ENCODE peak calls at places on chromosomes 7 and 10, in five cellular contexts. Y is neuronal stem cell, U is H9, M is IMR-90, H is H1. Q is an unnamed sample.

GRCh38 chr7:64630496-64630895 is 35.4 kb upstream of the ZNF107 start:
- DNase-seq in Y (no peak), U (no peak), M (peak; percentile 15), H (no peak), Q (peak; percentile 7)

GRCh38 chr10:110446954-110447608 is 50.6 kb upstream of the DUSP5 start:
- DNase-seq in Y (no peak), U (no peak), M (peak; percentile 95), H (no peak), Q (peak; percentile 58)

GRCh38 chr10:11642558-11642957 is 31.1 kb upstream of the USP6NL start:
- DNase-seq in Y (no peak), U (no peak), M (no peak), H (no peak), Q (no peak)

GRCh38 chr7:97019710-97020109 is 4.9 kb downstream of the DLX5 start:
- DNase-seq in Y (peak; percentile 8), U (no peak), M (no peak), H (no peak), Q (no peak)

GRCh38 chr10:132684164-132684891 is 101.6 kb downstream of the NKX6-2 start:
- DNase-seq in Y (no peak), U (peak; percentile 18), M (peak; percentile 70), H (no peak), Q (no peak)

GRCh38 chr7:116610210-116610609 is 61.8 kb upstream of the MET start:
- DNase-seq in Y (no peak), U (no peak), M (peak; percentile 41), H (no peak), Q (no peak)

GRCh38 chr7:8566016-8566415 is 132.6 kb downstream of the NXPH1 start:
- DNase-seq in Y (no peak), U (no peak), M (no peak), H (no peak), Q (no peak)

GRCh38 chr10:33715303-33715702 is 380.8 kb upstream of the NRP1 start:
- DNase-seq in Y (no peak), U (no peak), M (no peak), H (no peak), Q (no peak)

DNA sequence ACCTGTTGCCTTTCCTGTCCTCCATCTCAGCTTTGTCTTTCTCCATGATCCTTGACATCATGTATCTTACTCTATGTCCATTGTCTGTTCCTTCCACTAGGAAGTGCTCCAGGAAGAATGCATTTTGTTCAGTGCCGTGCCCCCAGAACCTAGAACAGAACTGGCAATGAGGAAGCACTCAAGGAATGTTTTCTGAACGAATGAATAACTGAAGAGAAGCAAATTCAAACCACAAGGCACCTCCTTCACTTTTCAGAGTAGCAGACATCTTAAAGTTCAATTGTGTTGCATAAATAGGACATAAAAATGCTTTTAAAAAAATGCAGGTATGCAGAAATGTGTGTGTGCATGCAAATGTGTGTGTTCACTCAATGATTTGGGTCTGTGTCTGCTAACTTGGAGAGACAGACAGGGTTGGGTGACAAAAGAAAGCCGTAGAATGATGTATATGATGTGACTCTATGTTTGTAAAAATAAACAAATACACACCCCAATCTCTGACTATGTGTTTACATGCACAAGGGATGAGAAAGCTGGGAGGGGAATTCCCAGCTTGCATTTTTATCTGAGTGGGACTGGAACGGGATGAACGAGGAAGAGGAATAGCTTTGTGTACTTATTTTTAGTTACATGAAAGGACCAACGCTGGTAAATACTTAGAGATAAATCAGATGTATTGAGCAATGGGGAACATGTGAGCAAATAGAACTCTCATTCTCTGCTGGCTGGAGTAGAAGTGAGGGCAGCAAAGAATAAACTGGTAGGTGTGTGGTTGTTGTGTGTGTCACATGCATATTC is 237.7 kb downstream of the FANK1 start:
- DNase-seq in Y (no peak), U (no peak), M (peak; percentile 93), H (no peak), Q (no peak)
- H2AK5ac ChIP-seq in Y (no peak overlapping the region), U (no peak overlapping the region), M (peak overlapping the region; percentile 78), H (no peak overlapping the region), Q (peak overlapping the region; percentile 66)

DNA sequence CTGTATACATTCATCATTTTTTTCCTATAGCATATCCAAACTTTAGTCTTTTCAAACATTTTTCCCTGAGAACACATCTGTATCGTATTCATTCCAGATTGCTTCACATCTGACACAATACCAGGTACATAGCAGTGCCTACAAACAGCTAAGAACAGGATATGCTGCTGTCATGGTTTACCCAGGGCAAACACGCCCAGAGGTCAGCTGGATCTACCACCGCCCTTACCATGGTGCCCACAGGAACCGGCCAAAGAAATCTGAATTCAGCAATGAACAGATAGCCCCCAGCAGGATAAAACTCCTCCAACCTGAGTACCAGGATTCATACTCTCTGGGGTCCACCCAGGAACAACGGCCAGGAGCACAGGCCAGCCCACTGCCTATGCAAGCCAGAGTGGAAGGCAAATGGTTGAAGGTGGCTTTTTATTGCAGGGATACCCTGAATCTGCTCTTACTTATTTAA is 43.0 kb downstream of the TNS3 start:
- DNase-seq in Y (no peak), U (no peak), M (no peak), H (no peak), Q (no peak)
- H2AK5ac ChIP-seq in Y (no peak overlapping the region), U (no peak overlapping the region), M (peak overlapping the region; percentile 41), H (no peak overlapping the region), Q (no peak overlapping the region)

GRCh38 chr10:100579691-100580090 is 43.9 kb downstream of the HIF1AN start:
- DNase-seq in Y (no peak), U (no peak), M (no peak), H (no peak), Q (no peak)
- H2AK5ac ChIP-seq in Y (no peak overlapping the region), U (no peak overlapping the region), M (no peak overlapping the region), H (no peak overlapping the region), Q (no peak overlapping the region)

GRCh38 chr7:3961857-3962503 is 660.9 kb downstream of the SDK1 start:
- DNase-seq in Y (no peak), U (no peak), M (no peak), H (no peak), Q (no peak)

GRCh38 chr7:3960045-3960772 is 659.2 kb downstream of the SDK1 start:
- DNase-seq in Y (no peak), U (no peak), M (no peak), H (no peak), Q (no peak)

GRCh38 chr7:3957735-3958491 is 656.9 kb downstream of the SDK1 start:
- DNase-seq in Y (no peak), U (no peak), M (no peak), H (no peak), Q (no peak)

GRCh38 chr7:3956949-3957348 is 655.9 kb downstream of the SDK1 start:
- DNase-seq in Y (no peak), U (no peak), M (no peak), H (no peak), Q (no peak)

GRCh38 chr7:3959364-3959763 is 658.3 kb downstream of the SDK1 start:
- DNase-seq in Y (no peak), U (no peak), M (no peak), H (no peak), Q (no peak)
- H2AK5ac ChIP-seq in Y (no peak overlapping the region), U (no peak overlapping the region), M (no peak overlapping the region), H (no peak overlapping the region), Q (no peak overlapping the region)

GRCh38 chr7:139576179-139576973 is 52.9 kb downstream of the CLEC2L start:
- DNase-seq in Y (no peak), U (peak; percentile 18), M (no peak), H (no peak), Q (no peak)
- H2AK5ac ChIP-seq in Y (no peak overlapping the region), U (no peak overlapping the region), M (no peak overlapping the region), H (no peak overlapping the region), Q (no peak overlapping the region)

Q was measured in mesendoderm.